ENCODE peak calls at places on chromosomes 12 and 14, in five cellular contexts. Y, G, Q, H and R are unnamed samples.

GRCh38 chr12:31832740-31833540 is 104.1 kb upstream of the AMN1 start:
- DNase-seq in G (no peak), H (peak), Y (no peak), Q (no peak), R (no peak)

GRCh38 chr12:62263956-62264355 is 3.8 kb downstream of the USP15 start:
- DNase-seq in Y (no peak), Q (no peak), H (no peak), G (no peak), R (no peak)

GRCh38 chr12:70661762-70662161 is 24.5 kb upstream of the PTPRB start:
- DNase-seq in H (no peak), Q (peak), G (no peak), Y (no peak), R (peak)

GRCh38 chr12:53004178-53004577 is 2.1 kb upstream of the EIF4B start:
- DNase-seq in H (no peak), Y (no peak), G (no peak), Q (no peak), R (no peak)

GRCh38 chr14:85535916-85536834 is 6.2 kb downstream of the FLRT2 start:
- DNase-seq in G (no peak), H (no peak), Y (no peak), Q (peak), R (no peak)

GRCh38 chr12:2641209-2641608 is 153.6 kb upstream of the FKBP4 start:
- DNase-seq in G (no peak), H (no peak), Q (peak), Y (no peak), R (peak)

GRCh38 chr12:57740656-57741412 is 2.3 kb upstream of the AGAP2 start:
- DNase-seq in Y (no peak), G (no peak), Q (no peak), H (peak), R (no peak)

GRCh38 chr12:124954771-124955170 is 34.2 kb downstream of the DHX37 start:
- DNase-seq in Y (no peak), Q (no peak), H (no peak), G (no peak), R (no peak)

GRCh38 chr14:64880382-64881121 is 845 bp upstream of the SPTB start:
- DNase-seq in Q (no peak), H (peak), G (no peak), Y (peak), R (no peak)

GRCh38 chr12:132386926-132387497 is 57.6 kb upstream of the GALNT9 start:
- DNase-seq in G (no peak), H (no peak), Y (no peak), Q (no peak), R (no peak)

GRCh38 chr14:58772814-58773620 is 135.3 kb downstream of the DACT1 start:
- DNase-seq in H (no peak), Q (no peak), Y (peak), G (no peak), R (no peak)

GRCh38 chr12:81296556-81297305 is 218.9 kb downstream of the ACSS3 start:
- DNase-seq in Q (peak), G (no peak), H (no peak), Y (no peak), R (peak)

GRCh38 chr14:102484316-102484715 is 25.3 kb downstream of the ANKRD9 start:
- DNase-seq in Q (no peak), G (no peak), Y (no peak), H (no peak), R (no peak)

GRCh38 chr12:10717410-10717809 is 5.7 kb downstream of the YBX3 start:
- DNase-seq in G (no peak), H (no peak), Q (peak), Y (no peak), R (no peak)

GRCh38 chr12:6229823-6230222 is 29.6 kb downstream of the CD9 start:
- DNase-seq in Y (no peak), G (peak), H (no peak), Q (peak), R (peak)

GRCh38 chr12:57127710-57128518 is at the start of gene LRP1:
- DNase-seq in Y (peak), Q (peak), H (peak), G (peak), R (peak)

GRCh38 chr14:54818201-54819133 is 84.2 kb downstream of the GCH1 start:
- DNase-seq in H (no peak), Q (peak), G (no peak), Y (no peak), R (peak)

GRCh38 chr14:55805250-55805649 is 225.2 kb downstream of the KTN1 start:
- DNase-seq in Y (no peak), Q (no peak), H (no peak), G (no peak), R (no peak)

GRCh38 chr14:20477211-20477876 is 8.1 kb downstream of the PNP start:
- DNase-seq in H (peak), Q (peak), Y (peak), G (no peak), R (peak)

GRCh38 chr14:66069830-66070541 is 416.2 kb upstream of the CCDC196 start:
- DNase-seq in H (no peak), Y (no peak), G (no peak), Q (no peak), R (no peak)

GRCh38 chr14:91244501-91244901 is at the start of gene GPR68:
- DNase-seq in G (peak), H (peak), Q (peak), Y (peak), R (peak)

GRCh38 chr14:99246536-99247083 is 25.4 kb downstream of the BCL11B start:
- DNase-seq in Q (no peak), Y (no peak), G (no peak), H (peak), R (no peak)

GRCh38 chr12:116528067-116528466 is 31.1 kb upstream of the MAP1LC3B2 start:
- DNase-seq in H (no peak), Y (no peak), Q (peak), G (no peak), R (no peak)

GRCh38 chr12:13178568-13179158 is 17.9 kb upstream of the EMP1 start:
- DNase-seq in H (no peak), Y (no peak), Q (no peak), G (no peak), R (no peak)

GRCh38 chr14:78259831-78260230 is 89.7 kb downstream of the NRXN3 start:
- DNase-seq in Y (no peak), H (no peak), Q (no peak), G (no peak), R (no peak)

GRCh38 chr12:49956663-49957569 is 4.8 kb upstream of the AQP5 start:
- DNase-seq in Q (no peak), Y (no peak), H (no peak), G (no peak), R (no peak)

GRCh38 chr12:47319746-47320145 is 240.0 kb upstream of the AMIGO2 start:
- DNase-seq in Q (no peak), G (no peak), Y (no peak), H (no peak), R (no peak)

DNA sequence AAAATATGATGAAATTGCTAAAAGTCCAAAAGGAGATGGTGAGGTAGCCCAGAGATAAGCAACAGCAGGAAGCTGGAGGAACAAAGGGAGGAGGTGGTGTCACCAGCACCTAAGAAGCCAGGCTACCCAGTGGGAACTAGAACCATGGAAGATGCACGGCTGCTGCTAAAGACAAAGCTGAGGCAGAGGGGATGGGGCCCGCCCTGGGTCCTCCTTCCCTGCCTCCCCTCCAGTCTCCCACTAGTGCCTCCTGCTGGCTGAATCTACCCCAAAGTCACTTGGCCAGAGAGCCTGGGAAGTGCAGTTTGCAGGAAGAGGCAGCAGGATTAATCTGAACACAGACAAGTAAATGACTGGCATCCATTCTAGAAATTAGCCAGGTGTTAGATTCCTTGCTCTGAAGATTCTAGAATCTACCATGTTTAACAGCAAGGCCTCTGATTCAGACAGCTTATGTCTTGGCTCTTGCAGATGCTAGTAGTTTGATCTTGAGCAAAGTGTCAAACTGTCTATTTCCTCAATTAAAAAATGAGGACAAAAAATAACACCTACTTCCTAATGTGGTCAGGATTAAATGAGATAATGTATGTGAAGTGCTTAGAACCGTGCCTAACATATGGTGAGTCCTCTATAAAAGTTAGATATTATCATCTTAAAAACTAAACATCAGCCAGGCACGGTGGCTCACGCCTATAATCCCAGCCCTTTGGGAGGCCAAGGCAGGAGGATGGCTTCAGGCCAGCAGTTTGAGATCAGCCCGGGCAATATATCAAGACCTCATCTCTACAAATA is 5.9 kb upstream of the LRP10 start:
- DNase-seq in G (no peak), Q (no peak), H (no peak), Y (no peak), R (no peak)
- TF ChIP-seq CTCF in G (no peak), Q (peak), H (no peak), Y (peak), R (peak)

DNA sequence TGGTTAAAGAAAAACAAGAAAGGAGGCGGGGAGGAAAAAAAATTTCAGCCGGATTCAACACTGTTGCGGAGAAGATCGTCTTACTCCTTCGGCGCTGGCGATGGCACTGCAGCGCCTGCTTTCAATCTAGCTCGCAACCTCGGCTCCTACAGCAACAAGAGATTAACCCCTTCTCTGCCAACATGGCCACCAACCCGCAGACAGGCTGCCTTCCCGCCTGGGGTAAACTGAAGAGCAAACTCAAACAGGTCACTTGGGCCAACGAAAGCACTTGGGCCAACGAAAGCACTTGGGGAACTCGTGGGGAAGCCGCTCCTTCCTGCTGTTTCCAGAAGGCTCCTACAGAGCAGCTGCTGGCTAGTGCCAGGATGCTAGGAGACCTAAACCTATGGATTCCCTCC is 73.7 kb downstream of the CIT start:
- DNase-seq in G (no peak), H (no peak), Q (peak), Y (peak), R (peak)
- H3K4me3 ChIP-seq in G (peak), H (no peak), Q (peak), Y (peak), R (peak)

GRCh38 chr12:84397279-84397678 is 515.3 kb downstream of the SLC6A15 start:
- DNase-seq in G (no peak), H (no peak), Q (peak), Y (no peak), R (no peak)
- TF ChIP-seq CTCF in G (no peak), H (no peak), Q (no peak), Y (peak), R (no peak)

GRCh38 chr12:38469689-38470088 is 153.1 kb downstream of the ALG10B start:
- DNase-seq in H (no peak), Q (no peak), G (no peak), Y (peak), R (no peak)

GRCh38 chr12:38465020-38465419 is 148.4 kb downstream of the ALG10B start:
- DNase-seq in G (no peak), Q (no peak), H (no peak), Y (no peak), R (no peak)
- H3K4me3 ChIP-seq in G (no peak), Q (no peak), H (no peak), Y (no peak), R (no peak)

GRCh38 chr14:36521598-36522345 is 1.7 kb upstream of the NKX2-1 start:
- DNase-seq in G (no peak), Y (no peak), Q (no peak), H (no peak), R (no peak)

GRCh38 chr14:36518031-36518585 is 1.9 kb downstream of the NKX2-1 start:
- DNase-seq in H (no peak), G (no peak), Q (no peak), Y (no peak), R (no peak)

GRCh38 chr14:36518586-36519430 is 1.2 kb downstream of the NKX2-1 start:
- DNase-seq in Q (no peak), H (no peak), G (no peak), Y (no peak), R (no peak)

GRCh38 chr14:36520601-36521525 is 831 bp upstream of the NKX2-1 start:
- DNase-seq in G (no peak), Y (peak), H (no peak), Q (no peak), R (no peak)

GRCh38 chr14:36519431-36520321 is at the start of gene NKX2-1:
- DNase-seq in Q (no peak), Y (no peak), G (no peak), H (no peak), R (no peak)
- TF ChIP-seq CTCF in Q (no peak), Y (no peak), G (no peak), H (no peak), R (no peak)

DNA sequence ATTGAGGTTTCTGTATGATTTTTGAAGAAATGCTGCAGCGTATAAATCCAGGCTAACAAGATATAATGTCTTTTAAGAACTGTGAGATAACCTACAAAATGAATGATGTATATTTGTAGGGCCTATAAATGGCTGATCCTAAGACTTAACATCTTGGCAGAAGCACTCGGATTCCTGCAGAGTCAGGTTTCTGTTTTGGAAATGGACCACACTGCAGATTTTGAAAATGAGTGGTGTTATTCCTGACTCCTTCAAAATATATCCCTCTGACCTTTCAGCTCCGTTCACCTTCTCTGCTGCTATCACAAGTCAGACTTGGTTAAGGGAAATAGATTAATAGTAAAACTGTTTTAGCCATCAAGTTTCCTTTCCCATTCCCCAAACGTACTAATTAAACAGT is 5.0 kb downstream of the TIGAR start:
- DNase-seq in G (no peak), Q (no peak), Y (no peak), H (no peak), R (no peak)
- H3K4me3 ChIP-seq in G (no peak), Q (no peak), Y (no peak), H (no peak), R (no peak)